ENCODE peak calls at places on chromosome 22, in nine cellular contexts. G, V, Z, K, J, X, Q, O and S are unnamed samples. For H3K4me1, the result is how much of the 10 kb centered on the place peaks cover.

GRCh38 chr22:39530692-39531331 is 1.7 kb downstream of the RPS19BP1 start:
- DNase-seq in V (peak), G (no peak), X (no peak), K (no peak), Z (no peak), O (peak), J (no peak), Q (peak), S (no peak)

GRCh38 chr22:25492950-25493790 is 71.3 kb upstream of the GRK3 start:
- DNase-seq in Z (no peak), K (no peak), Q (no peak), G (no peak), X (no peak), J (no peak), V (no peak), O (no peak), S (no peak)

GRCh38 chr22:25419247-25420113 is 145.0 kb upstream of the GRK3 start:
- DNase-seq in X (no peak), O (no peak), Z (no peak), J (no peak), Q (no peak), G (peak), V (peak), K (no peak), S (no peak)

GRCh38 chr22:19709063-19709769 is 5.1 kb upstream of the SEPTIN5 start:
- DNase-seq in Q (no peak), X (no peak), J (no peak), K (peak), O (no peak), V (no peak), Z (peak), G (no peak), S (peak)

GRCh38 chr22:50302041-50302541 is 5.4 kb downstream of the PLXNB2 start:
- DNase-seq in J (no peak), K (peak), G (no peak), Z (no peak), Q (no peak), X (no peak), V (peak), O (no peak), S (no peak)

GRCh38 chr22:47372596-47373385 is 610.3 kb downstream of the TBC1D22A start:
- DNase-seq in V (no peak), O (no peak), K (no peak), J (peak), G (no peak), Q (no peak), X (peak), Z (no peak), S (no peak)

GRCh38 chr22:20241579-20242392 is 26.3 kb downstream of the RTN4R start:
- DNase-seq in X (no peak), J (no peak), V (no peak), G (no peak), Q (no peak), O (no peak), K (no peak), Z (no peak), S (no peak)

GRCh38 chr22:25362883-25363240 is 143.4 kb downstream of the CRYBB2 start:
- DNase-seq in Q (no peak), Z (no peak), K (peak), G (no peak), X (no peak), V (no peak), O (no peak), J (no peak), S (peak)

GRCh38 chr22:20567371-20567847 is 60.0 kb downstream of the MED15 start:
- DNase-seq in G (no peak), O (no peak), J (no peak), X (no peak), K (peak), V (peak), Z (peak), Q (no peak), S (no peak)

GRCh38 chr22:45163074-45163416 is 680 bp upstream of the NUP50 start:
- DNase-seq in G (no peak), V (peak), K (peak), J (no peak), O (peak), Q (peak), X (no peak), Z (no peak), S (peak)
- H3K4me3 ChIP-seq in G (peak), V (peak), K (peak), J (peak), O (peak), Q (peak), X (peak), Z (peak), S (peak)

GRCh38 chr22:46036558-46037408 is 59.8 kb upstream of the WNT7B start:
- DNase-seq in O (peak), V (no peak), Z (no peak), J (peak), Q (peak), K (peak), X (peak), G (no peak), S (no peak)

GRCh38 chr22:46039531-46039930 is 62.6 kb upstream of the WNT7B start:
- DNase-seq in J (no peak), V (no peak), O (no peak), Q (no peak), G (no peak), Z (no peak), K (no peak), X (no peak), S (no peak)

GRCh38 chr22:46038516-46039430 is 61.8 kb upstream of the WNT7B start:
- DNase-seq in O (no peak), K (no peak), V (no peak), G (no peak), J (peak), Z (no peak), X (peak), Q (no peak), S (no peak)

GRCh38 chr22:46035742-46036557 is 59.0 kb upstream of the WNT7B start:
- DNase-seq in K (peak), O (peak), X (peak), Q (peak), Z (peak), G (peak), J (peak), V (peak), S (peak)

GRCh38 chr22:46038174-46038487 is 61.2 kb upstream of the WNT7B start:
- DNase-seq in O (no peak), X (no peak), K (no peak), V (no peak), G (no peak), J (no peak), Q (no peak), Z (no peak), S (no peak)
- H3K4me1 ChIP-seq in O (under half), X (under half), K (under half), V (under half), G (under half), J (under half), Q (under half), Z (under half), S (half or more)

DNA sequence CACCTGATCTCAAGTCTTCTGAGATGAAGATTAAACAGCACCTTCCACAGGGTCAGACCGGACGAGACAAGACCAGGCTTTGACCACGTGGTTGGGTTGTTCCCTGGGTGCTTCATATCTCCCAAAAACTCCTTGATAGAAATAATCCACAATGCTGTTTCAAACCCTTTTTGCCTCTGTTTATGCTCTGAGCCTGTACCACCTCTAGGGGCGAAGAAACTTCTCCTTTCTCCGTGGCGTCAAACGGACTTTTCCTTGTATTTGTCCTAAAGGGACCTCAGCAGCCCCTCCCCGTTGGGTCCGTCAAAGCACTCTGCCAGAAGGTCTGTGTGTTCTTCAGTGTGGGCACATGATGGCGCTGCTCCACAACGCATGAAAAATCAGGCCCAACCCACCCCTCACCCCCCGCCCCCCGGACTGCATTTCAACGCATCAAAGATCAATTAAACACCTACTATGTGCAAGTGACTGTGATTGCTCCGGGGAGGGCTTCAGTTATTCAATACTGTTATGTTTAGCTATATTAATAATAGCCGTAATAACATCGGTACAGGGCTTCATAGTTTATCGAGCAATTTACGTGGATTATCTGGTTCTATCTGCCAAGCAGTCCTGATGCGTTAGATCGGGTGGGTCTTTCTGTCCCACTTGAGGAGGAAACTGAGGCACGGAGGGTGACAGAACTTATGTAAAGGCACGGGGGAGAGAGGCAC is 17.3 kb upstream of the EIF3D start:
- DNase-seq in X (no peak), Z (peak), O (peak), Q (peak), V (peak), J (no peak), G (no peak), K (peak), S (peak)
- H3K4me3 ChIP-seq in X (no peak), Z (no peak), O (no peak), Q (no peak), V (no peak), J (no peak), G (no peak), K (no peak), S (no peak)

GRCh38 chr22:28379075-28379806 is 300.4 kb downstream of the TTC28 start:
- DNase-seq in J (no peak), X (no peak), V (no peak), Q (no peak), K (no peak), O (no peak), G (no peak), Z (no peak), S (no peak)
- H3K4me1 ChIP-seq in J (under half), X (under half), V (under half), Q (under half), K (under half), O (under half), G (under half), Z (under half), S (under half)

DNA sequence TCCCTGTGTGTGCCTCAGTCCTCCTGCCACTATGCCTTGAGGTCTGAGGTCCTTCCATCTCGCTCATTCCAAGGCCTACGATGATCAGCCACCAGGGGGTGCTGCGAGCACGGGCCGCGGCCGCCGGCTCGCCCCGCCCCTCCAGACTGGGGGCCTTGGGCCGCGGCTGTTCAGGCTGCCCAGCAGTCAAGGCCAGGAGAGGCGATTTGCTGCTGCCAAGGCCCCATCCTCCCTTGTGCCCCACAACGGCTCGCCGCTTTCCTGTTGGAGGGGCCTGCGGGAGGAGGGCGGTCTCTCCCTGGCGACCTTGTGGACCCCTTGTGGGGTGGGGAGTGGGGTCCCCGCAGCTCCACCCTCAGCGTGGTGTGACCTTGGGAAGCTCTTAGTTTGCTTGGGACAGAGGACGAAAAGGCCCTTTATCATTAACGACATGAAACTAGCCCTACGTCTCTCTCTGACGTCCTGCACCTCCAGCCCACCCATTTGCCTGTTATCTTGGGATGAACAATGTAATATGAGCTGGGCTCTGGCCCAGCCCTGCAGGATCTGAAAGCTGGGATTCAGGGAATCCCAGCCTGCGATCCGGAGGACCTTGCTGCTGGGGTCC is 5.4 kb upstream of the GALR3 start:
- DNase-seq in Z (peak), X (peak), G (peak), V (peak), Q (peak), K (peak), O (peak), J (peak), S (peak)
- H3K4me3 ChIP-seq in Z (peak), X (peak), G (peak), V (peak), Q (peak), K (peak), O (peak), J (peak), S (peak)

DNA sequence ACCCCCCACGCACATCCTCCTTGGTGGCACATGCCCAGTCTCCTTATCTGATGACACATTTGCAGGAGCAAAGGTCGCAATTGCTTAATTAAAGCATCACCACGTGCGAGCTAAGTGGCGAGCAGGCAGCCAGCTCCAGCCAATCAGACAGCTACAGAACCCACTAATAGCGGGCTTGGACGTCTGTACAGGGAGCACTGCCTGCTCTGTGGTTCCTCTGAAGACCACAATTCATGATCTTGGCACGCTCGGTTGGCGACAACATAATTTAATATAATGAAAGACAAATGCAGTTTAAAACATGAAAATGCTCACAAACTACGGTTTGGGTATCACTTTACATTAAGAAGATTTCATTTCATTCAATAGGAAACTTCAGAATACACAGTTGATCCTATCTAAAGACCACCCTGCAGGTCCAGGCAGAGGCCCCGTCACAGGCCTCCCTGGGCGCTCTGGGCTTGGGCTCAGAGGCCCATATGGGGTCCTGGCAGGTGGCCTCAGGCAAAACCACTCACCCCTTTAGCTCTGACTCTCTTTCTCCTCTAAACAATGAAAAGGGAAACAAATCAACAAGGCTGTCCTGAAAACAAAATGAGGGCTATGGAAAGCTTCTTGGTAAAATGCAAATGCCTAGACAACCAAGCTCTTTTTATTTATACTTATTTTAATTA is 10.4 kb downstream of the PACSIN2 start:
- DNase-seq in G (no peak), Q (no peak), Z (no peak), K (no peak), O (no peak), X (no peak), V (no peak), J (no peak), S (no peak)
- H3K4me1 ChIP-seq in G (under half), Q (half or more), Z (half or more), K (under half), O (under half), X (under half), V (under half), J (half or more), S (half or more)

GRCh38 chr22:30920407-30920806 is 48.2 kb downstream of the MORC2 start:
- DNase-seq in G (peak), X (peak), J (peak), O (peak), Q (peak), K (peak), V (peak), Z (peak), S (peak)
- H3K4me3 ChIP-seq in G (no peak), X (no peak), J (no peak), O (no peak), Q (no peak), K (no peak), V (no peak), Z (no peak), S (peak)

DNA sequence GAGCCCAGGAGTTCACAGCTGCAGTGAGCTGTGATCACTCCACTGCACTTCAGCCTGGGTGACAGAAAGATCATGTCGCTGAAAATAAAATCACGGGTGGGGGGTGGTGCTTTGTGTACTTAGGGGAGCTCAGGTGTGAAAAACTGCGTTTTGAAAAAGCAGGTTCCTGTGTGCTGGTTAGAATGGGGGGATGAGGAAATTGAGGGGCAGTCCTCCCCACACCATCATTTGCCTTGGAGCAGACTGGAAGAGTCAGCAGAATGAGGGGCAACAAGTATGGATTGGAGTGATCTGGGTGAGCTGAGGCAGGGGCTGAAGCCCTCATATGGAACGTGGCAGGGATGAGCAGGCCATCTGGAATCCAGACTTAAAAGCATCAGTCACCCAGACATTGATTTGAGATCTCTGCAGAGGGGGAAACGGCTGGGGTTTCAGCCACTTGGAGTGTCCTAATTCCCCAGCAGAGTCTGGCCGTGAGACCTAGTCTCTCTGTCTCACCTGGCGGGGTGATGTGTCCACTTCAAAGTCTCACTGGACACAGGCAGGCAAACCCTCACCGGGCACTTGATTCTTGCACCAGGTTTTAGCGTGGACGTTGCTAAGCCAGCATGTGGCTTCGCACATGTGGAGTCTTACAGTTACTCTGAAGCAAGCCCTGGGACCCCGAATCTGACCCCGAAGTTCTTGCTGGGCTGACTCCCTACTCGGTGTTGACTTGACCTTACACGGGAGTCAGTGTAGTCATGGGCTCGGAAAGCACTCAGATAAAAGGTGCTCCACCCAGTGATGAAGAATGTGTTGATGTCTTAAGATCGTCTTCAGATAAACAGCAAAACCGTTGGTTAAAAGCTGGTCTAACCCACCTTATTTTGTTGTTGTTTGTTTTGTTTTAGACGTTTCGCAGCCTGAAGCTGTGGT is 69.5 kb downstream of the BCR start:
- DNase-seq in G (no peak), X (no peak), Q (no peak), O (no peak), K (no peak), V (no peak), J (no peak), Z (no peak), S (no peak)
- H3K4me1 ChIP-seq in G (under half), X (under half), Q (half or more), O (under half), K (under half), V (under half), J (under half), Z (under half), S (under half)